ENCODE peak calls at places on chromosomes 7 and 10, in six cellular contexts. Q is endothelial cell of umbilical vein, D is ovary, N is suprapubic skin, U is left ventricle myocardium inferior, J is GM23338. H is an unnamed sample. For H3K27me3, the result is how much of the 10 kb centered on the place peaks cover.

GRCh38 chr10:70381491-70382421 is 669 bp downstream of the LRRC20 start:
- DNase-seq in Q (peak), D (peak), N (peak), U (peak), J (peak), H (peak)

GRCh38 chr10:5943536-5943935 is 33.8 kb downstream of the IL15RA start:
- DNase-seq in Q (peak), D (peak), N (no peak), U (peak), J (peak), H (peak)

GRCh38 chr10:125375210-125375609 is 214.8 kb upstream of the CTBP2 start:
- DNase-seq in Q (no peak), D (no peak), N (no peak), U (no peak), J (peak), H (no peak)

GRCh38 chr7:89238156-89238555 is 442.6 kb upstream of the TEX47 start:
- DNase-seq in Q (no peak), D (no peak), N (no peak), U (no peak), J (no peak), H (no peak)

GRCh38 chr10:1776127-1776662 is 38.9 kb upstream of the ADARB2 start:
- DNase-seq in Q (no peak), D (no peak), N (no peak), U (no peak), J (no peak), H (no peak)

GRCh38 chr10:71763352-71764127 is 9.8 kb downstream of the VSIR start:
- DNase-seq in Q (no peak), D (no peak), N (no peak), U (no peak), J (no peak), H (no peak)

GRCh38 chr7:93119191-93119905 is 1.6 kb upstream of the SAMD9 start:
- DNase-seq in Q (no peak), D (no peak), N (no peak), U (no peak), J (no peak), H (no peak)

GRCh38 chr10:90197766-90198165 is 496.4 kb downstream of the KIF20B start:
- DNase-seq in Q (peak), D (no peak), N (no peak), U (no peak), J (no peak), H (no peak)

GRCh38 chr10:22626784-22627183 is 87.6 kb downstream of the PIP4K2A start:
- DNase-seq in Q (peak), D (no peak), N (no peak), U (no peak), J (no peak), H (no peak)

GRCh38 chr7:35253680-35254495 is at the start of gene TBX20:
- DNase-seq in Q (peak), D (no peak), N (no peak), U (peak), J (peak), H (peak)

GRCh38 chr7:51246258-51247245 is 70.1 kb downstream of the COBL start:
- DNase-seq in Q (no peak), D (peak), N (no peak), U (peak), J (no peak), H (no peak)

GRCh38 chr7:69211739-69212138 is 386.5 kb upstream of the AUTS2 start:
- DNase-seq in Q (no peak), D (no peak), N (no peak), U (no peak), J (peak), H (no peak)

GRCh38 chr7:63925262-63925625 is 73.4 kb upstream of the ZNF722 start:
- DNase-seq in Q (no peak), D (no peak), N (no peak), U (no peak), J (no peak), H (no peak)

GRCh38 chr10:88986549-88987242 is 3.9 kb upstream of the FAS start:
- DNase-seq in Q (peak), D (peak), N (no peak), U (no peak), J (peak), H (no peak)

GRCh38 chr10:109679478-109679877 is 243.8 kb downstream of the XPNPEP1 start:
- DNase-seq in Q (no peak), D (no peak), N (no peak), U (no peak), J (no peak), H (no peak)

GRCh38 chr10:131210181-131210580 is 101.3 kb downstream of the TCERG1L start:
- DNase-seq in Q (no peak), D (no peak), N (no peak), U (no peak), J (no peak), H (no peak)

GRCh38 chr7:153091477-153091876 is 331.9 kb downstream of the ACTR3B start:
- DNase-seq in Q (no peak), D (no peak), N (no peak), U (no peak), J (no peak), H (no peak)

GRCh38 chr10:131261890-131262289 is 49.6 kb downstream of the TCERG1L start:
- DNase-seq in Q (no peak), D (no peak), N (no peak), U (no peak), J (no peak), H (no peak)

GRCh38 chr7:73715648-73716317 is 3.7 kb downstream of the STX1A start:
- DNase-seq in Q (peak), D (no peak), N (no peak), U (no peak), J (no peak), H (no peak)

GRCh38 chr7:73717025-73717807 is 2.3 kb downstream of the STX1A start:
- DNase-seq in Q (peak), D (no peak), N (no peak), U (no peak), J (no peak), H (no peak)

GRCh38 chr7:73708961-73709360 is 10.5 kb downstream of the STX1A start:
- DNase-seq in Q (no peak), D (no peak), N (no peak), U (no peak), J (no peak), H (no peak)

GRCh38 chr7:73716318-73716890 is 3.1 kb downstream of the STX1A start:
- DNase-seq in Q (no peak), D (no peak), N (no peak), U (no peak), J (no peak), H (no peak)

DNA sequence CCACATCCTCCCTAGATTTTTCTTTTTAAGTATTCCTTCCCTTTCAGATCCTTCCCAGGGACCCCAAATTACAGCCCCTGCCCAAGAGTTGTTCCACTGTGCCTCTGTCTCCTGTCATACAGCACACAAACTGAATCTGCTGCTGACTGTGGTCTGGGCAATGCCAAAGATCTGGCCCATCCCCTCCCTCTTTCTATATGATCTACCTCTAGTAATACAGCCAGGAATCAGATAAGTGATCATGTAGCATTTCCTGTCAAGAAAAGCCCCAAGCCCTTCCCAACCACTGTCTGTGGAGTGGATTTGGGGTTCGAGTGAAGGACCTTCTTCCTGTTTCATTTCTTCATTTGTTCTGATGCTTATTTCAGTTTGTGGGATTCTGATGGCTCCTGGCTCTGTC is 6.7 kb downstream of the STX1A start:
- DNase-seq in Q (no peak), D (no peak), N (no peak), U (no peak), J (no peak), H (no peak)
- H3K27me3 ChIP-seq in Q (under half), D (under half), N (under half), U (under half), J (under half), H (under half)

GRCh38 chr10:79936625-79937255 is 12.2 kb downstream of the SFTPD start:
- DNase-seq in Q (no peak), D (no peak), N (no peak), U (no peak), J (no peak), H (no peak)

GRCh38 chr10:79938728-79939380 is 10.1 kb downstream of the SFTPD start:
- DNase-seq in Q (no peak), D (no peak), N (no peak), U (peak), J (no peak), H (peak)

GRCh38 chr10:79939969-79940368 is 8.9 kb downstream of the SFTPD start:
- DNase-seq in Q (no peak), D (no peak), N (no peak), U (no peak), J (no peak), H (no peak)

GRCh38 chr10:79937256-79937635 is 11.7 kb downstream of the SFTPD start:
- DNase-seq in Q (no peak), D (no peak), N (no peak), U (no peak), J (no peak), H (no peak)

DNA sequence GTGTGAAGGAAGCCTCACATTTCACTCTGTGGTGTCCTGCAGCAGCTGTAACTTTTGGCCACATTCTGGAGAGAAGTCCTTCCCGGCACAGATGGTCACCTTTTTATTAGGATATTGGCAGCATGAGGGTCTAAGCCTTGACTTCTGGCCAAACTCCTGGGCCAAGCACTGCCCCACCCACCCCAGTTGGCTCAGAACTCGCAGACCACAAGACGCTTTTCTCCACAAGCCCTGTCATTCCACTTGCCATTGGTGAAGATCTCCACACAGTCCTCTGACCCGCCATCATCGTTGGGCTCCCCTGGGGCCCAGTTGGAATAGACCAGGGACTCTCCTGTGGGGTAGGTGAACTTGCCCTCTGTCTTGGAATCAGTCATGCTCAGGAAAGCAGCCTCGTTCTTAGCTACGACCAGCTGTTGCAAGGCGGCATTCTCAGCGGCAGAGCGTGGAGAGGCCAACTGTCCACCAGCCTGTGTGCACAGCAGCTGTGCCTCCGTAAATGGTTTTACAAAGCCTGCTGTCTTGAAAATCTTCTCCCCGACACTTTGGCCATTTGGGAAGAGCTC is 11.2 kb downstream of the SFTPD start:
- DNase-seq in Q (no peak), D (no peak), N (no peak), U (no peak), J (no peak), H (peak)
- H3K27ac ChIP-seq in Q (no peak), D (no peak), N (no peak), U (no peak), J (no peak), H (no peak)

GRCh38 chr7:66740302-66740979 is at the start of gene RABGEF1:
- DNase-seq in Q (peak), D (peak), N (peak), U (peak), J (peak), H (peak)
- TF ChIP-seq CTCF in Q (no peak), D (peak), N (no peak), U (no peak), J (no peak), H (no peak)

DNA sequence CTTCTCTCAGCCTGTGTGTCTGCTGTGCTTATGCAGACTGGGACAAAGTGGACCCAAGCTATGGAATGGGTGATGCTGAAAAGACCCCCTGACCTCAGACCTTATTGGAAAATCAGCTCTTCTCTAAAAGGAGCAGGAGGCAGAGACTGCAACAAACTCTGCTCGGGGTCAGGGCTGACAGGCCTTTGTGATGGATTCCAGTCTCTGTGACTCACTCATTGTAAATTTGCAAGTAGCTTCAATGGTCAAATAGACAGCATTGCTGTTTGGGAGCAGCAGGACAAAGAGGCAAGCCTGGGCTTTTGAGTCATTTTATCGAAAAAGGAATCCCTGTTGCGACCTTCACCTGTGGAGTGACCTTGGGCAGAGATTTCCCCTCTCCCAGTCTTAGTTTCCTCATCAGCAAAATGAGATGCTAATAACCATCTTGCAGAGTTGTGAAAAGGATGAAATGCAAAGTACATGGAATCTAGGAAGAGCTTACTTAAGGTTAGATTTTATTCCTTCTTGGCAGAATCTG is 26.1 kb upstream of the GPR26 start:
- DNase-seq in Q (no peak), D (no peak), N (no peak), U (no peak), J (peak), H (no peak)
- H3K27me3 ChIP-seq in Q (under half), D (under half), N (under half), U (half or more), J (under half), H (under half)

GRCh38 chr10:97273700-97274099 is 18.7 kb downstream of the ARHGAP19 start:
- DNase-seq in Q (no peak), D (no peak), N (no peak), U (no peak), J (no peak), H (no peak)
- H3K27ac ChIP-seq in Q (no peak), D (no peak), N (no peak), U (no peak), J (no peak), H (no peak)